ENCODE peak calls at places on chromosomes 5 and 9, in seven cellular contexts. J is RWPE2, W is lower lobe of right lung, F is right atrium auricular region, R is pancreas, G is tibial nerve, L is mesenchymal stem cell. D is an unnamed sample.
A peak's percentile ranks its signal among the peaks of the same experiment; 100 is the strongest.

GRCh38 chr5:16550316-16550952 is 66.4 kb downstream of the RETREG1 start:
- DNase-seq in G (no peak), R (no peak), F (no peak), J (no peak), L (peak; percentile 57), W (no peak), D (peak; percentile 71)

GRCh38 chr5:81230429-81230828 is 2.7 kb upstream of the CKMT2 start:
- DNase-seq in L (no peak), W (no peak), R (no peak), G (no peak), F (no peak), J (no peak), D (no peak)

GRCh38 chr5:138696501-138696900 is 56.7 kb upstream of the CTNNA1 start:
- DNase-seq in F (no peak), J (peak; percentile 72), L (peak; percentile 92), R (no peak), G (no peak), W (no peak), D (peak; percentile 33)

GRCh38 chr5:142614054-142614453 is 71.8 kb downstream of the FGF1 start:
- DNase-seq in J (no peak), L (no peak), R (no peak), F (no peak), G (no peak), W (no peak), D (no peak)

GRCh38 chr5:115571441-115571878 is 26.9 kb upstream of the FEM1C start:
- DNase-seq in J (no peak), F (no peak), L (no peak), G (no peak), W (no peak), R (no peak), D (no peak)

GRCh38 chr5:67182406-67182805 is 14.2 kb downstream of the CD180 start:
- DNase-seq in J (no peak), W (peak; percentile 69), R (no peak), F (peak; percentile 81), G (no peak), L (peak; percentile 76), D (no peak)

GRCh38 chr9:127112683-127113539 is 9.5 kb downstream of the ANGPTL2 start:
- DNase-seq in L (no peak), J (no peak), W (peak; percentile 70), F (no peak), G (no peak), R (no peak), D (no peak)

GRCh38 chr5:140253985-140254384 is 48.9 kb downstream of the PFDN1 start:
- DNase-seq in R (no peak), W (peak; percentile 73), F (no peak), J (no peak), L (peak; percentile 44), G (no peak), D (no peak)

GRCh38 chr5:138212828-138213160 is 329 bp downstream of the CDC23 start:
- DNase-seq in L (no peak), F (no peak), G (no peak), J (no peak), R (peak; percentile 58), W (no peak), D (peak; percentile 12)

GRCh38 chr9:14687042-14687719 is 6.1 kb downstream of the ZDHHC21 start:
- DNase-seq in W (no peak), J (no peak), F (no peak), G (no peak), L (no peak), R (no peak), D (no peak)
- H3K4me3 ChIP-seq in W (no peak overlapping the region), J (no peak overlapping the region), F (no peak overlapping the region), G (no peak overlapping the region), L (no peak overlapping the region), R (no peak overlapping the region), D (no peak overlapping the region)

GRCh38 chr5:129906177-129906887 is 2.1 kb downstream of the CHSY3 start:
- DNase-seq in L (peak; percentile 64), F (peak; percentile 60), R (peak; percentile 54), G (no peak), J (no peak), W (no peak), D (no peak)
- H3K27me3 ChIP-seq in L (no peaks in the 10 kb centered on the region), F (no peaks in the 10 kb centered on the region), R (peaks cover 6% of the 10 kb centered on the region), G (no peaks in the 10 kb centered on the region), J (peaks cover 35% of the 10 kb centered on the region), W (peaks cover 17% of the 10 kb centered on the region), D (no peaks in the 10 kb centered on the region)

GRCh38 chr5:177431317-177432142 is 5.1 kb downstream of the GRK6 start:
- DNase-seq in J (no peak), L (no peak), F (no peak), W (peak; percentile 75), G (no peak), R (peak; percentile 72), D (no peak)

GRCh38 chr5:177429248-177430045 is 3.0 kb downstream of the GRK6 start:
- DNase-seq in G (peak; percentile 29), F (no peak), R (no peak), W (peak; percentile 90), L (no peak), J (no peak), D (no peak)

GRCh38 chr5:177430972-177431316 is 4.5 kb downstream of the GRK6 start:
- DNase-seq in W (no peak), F (no peak), J (no peak), R (peak; percentile 49), L (no peak), G (no peak), D (no peak)

GRCh38 chr5:177428574-177429217 is 2.2 kb downstream of the GRK6 start:
- DNase-seq in F (no peak), G (no peak), W (no peak), R (no peak), J (no peak), L (no peak), D (no peak)

DNA sequence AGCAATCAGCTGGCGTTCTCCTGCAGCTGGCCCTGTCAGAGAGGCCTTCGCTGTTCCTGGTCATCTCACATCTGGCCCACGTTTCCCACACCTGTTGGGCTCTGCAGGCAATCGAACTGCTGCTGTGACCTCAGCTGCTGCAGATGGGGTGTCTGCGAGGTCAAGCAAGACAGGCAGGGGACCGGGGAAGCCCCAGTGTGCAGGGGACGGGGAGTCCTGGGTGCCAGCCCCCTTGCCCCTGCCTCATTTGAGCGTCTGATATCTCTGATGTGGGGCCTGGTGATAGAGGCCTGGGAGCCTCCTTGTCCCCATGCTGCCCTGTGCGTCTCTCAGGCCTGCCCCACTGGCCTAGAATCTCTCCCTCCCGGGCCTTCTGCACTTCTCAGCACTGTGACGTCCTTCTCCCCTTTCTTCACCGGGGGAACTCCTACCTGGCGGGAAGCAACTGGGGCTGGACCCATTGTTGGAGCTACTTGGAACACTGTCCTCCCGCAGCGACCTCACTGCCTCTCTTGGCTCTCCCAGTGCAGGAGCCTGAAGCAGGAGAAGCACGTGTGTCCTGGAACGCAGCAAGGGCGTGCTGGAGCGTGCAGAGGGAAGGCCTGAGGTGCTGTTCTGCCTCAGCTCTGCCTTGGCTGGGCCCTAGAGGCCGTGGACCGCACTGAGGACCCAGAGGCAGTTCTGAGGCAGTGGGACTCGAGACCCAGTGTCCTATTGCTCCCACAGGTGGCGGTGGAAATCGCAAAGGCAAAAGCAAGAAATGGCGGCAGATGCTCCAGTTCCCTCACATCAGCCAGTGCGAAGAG is 3.9 kb downstream of the GRK6 start:
- DNase-seq in G (no peak), J (no peak), F (no peak), L (no peak), R (peak; percentile 55), W (no peak), D (no peak)
- H3K27ac ChIP-seq in G (peak overlapping the region; percentile 68), J (no peak overlapping the region), F (no peak overlapping the region), L (no peak overlapping the region), R (no peak overlapping the region), W (peak overlapping the region; percentile 90), D (no peak overlapping the region)

GRCh38 chr9:114374936-114375335 is 12.8 kb downstream of the AKNA start:
- DNase-seq in F (no peak), R (no peak), L (no peak), J (no peak), W (no peak), G (no peak), D (no peak)
- H3K4me3 ChIP-seq in F (no peak overlapping the region), R (no peak overlapping the region), L (no peak overlapping the region), J (no peak overlapping the region), W (no peak overlapping the region), G (no peak overlapping the region), D (no peak overlapping the region)

GRCh38 chr5:93610581-93611167 is 27.7 kb downstream of the NR2F1 start:
- DNase-seq in J (no peak), W (no peak), F (no peak), L (peak; percentile 21), R (no peak), G (no peak), D (no peak)
- H3K27me3 ChIP-seq in J (peaks cover 94% of the 10 kb centered on the region), W (peaks cover 79% of the 10 kb centered on the region), F (peaks cover 11% of the 10 kb centered on the region), L (peaks cover 55% of the 10 kb centered on the region), R (peaks cover 67% of the 10 kb centered on the region), G (no peaks in the 10 kb centered on the region), D (no peaks in the 10 kb centered on the region)